ENCODE peak calls at places on chromosomes 6 and 20, in four cellular contexts. W, R, D and J are unnamed samples.

GRCh38 chr20:6583134-6583738 is 184.2 kb upstream of the BMP2 start:
- DNase-seq in W (no peak), R (no peak), D (no peak), J (no peak)

GRCh38 chr6:158912591-158912990 is 87.4 kb downstream of the RSPH3 start:
- DNase-seq in W (no peak), D (no peak), R (no peak), J (no peak)

GRCh38 chr6:124958759-124959354 is 3.4 kb upstream of the RNF217 start:
- DNase-seq in W (no peak), R (no peak), D (no peak), J (no peak)

GRCh38 chr20:60299951-60300350 is 341.7 kb downstream of the CDH26 start:
- DNase-seq in R (no peak), D (no peak), W (no peak), J (no peak)

GRCh38 chr6:15089569-15090144 is 156.2 kb upstream of the JARID2 start:
- DNase-seq in D (no peak), W (no peak), R (no peak), J (no peak)

GRCh38 chr6:121791396-121792315 is 356.2 kb downstream of the GJA1 start:
- DNase-seq in W (no peak), D (no peak), R (no peak), J (no peak)

GRCh38 chr6:169983651-169984050 is 232.2 kb downstream of the ERMARD start:
- DNase-seq in R (no peak), D (no peak), W (no peak), J (no peak)

GRCh38 chr6:2478200-2478599 is 232.8 kb upstream of the GMDS start:
- DNase-seq in D (no peak), R (no peak), W (no peak), J (no peak)

GRCh38 chr6:66508433-66508832 is 801.4 kb upstream of the EYS start:
- DNase-seq in R (no peak), D (no peak), W (no peak), J (no peak)

GRCh38 chr20:52805128-52805527 is 167.0 kb upstream of the TSHZ2 start:
- DNase-seq in D (no peak), R (no peak), W (no peak), J (no peak)

GRCh38 chr6:36131517-36132220 is 1.4 kb downstream of the MAPK13 start:
- DNase-seq in W (no peak), R (no peak), D (no peak), J (no peak)

GRCh38 chr6:29907637-29908340 is 34.5 kb upstream of the HLA-A start:
- DNase-seq in D (no peak), W (no peak), R (no peak), J (no peak)

GRCh38 chr20:31551163-31551562 is 36.9 kb downstream of the HM13 start:
- DNase-seq in W (no peak), D (no peak), R (no peak), J (no peak)

GRCh38 chr20:662289-663192 is 9.5 kb upstream of the SRXN1 start:
- DNase-seq in R (no peak), W (no peak), D (no peak), J (no peak)

GRCh38 chr6:130676077-130676772 is 151.0 kb upstream of the SMLR1 start:
- DNase-seq in W (no peak), D (no peak), R (no peak), J (no peak)

GRCh38 chr6:101090281-101090680 is 209.2 kb upstream of the ASCC3 start:
- DNase-seq in W (no peak), D (no peak), R (no peak), J (no peak)